ENCODE peak calls at places on chromosomes 13 and 19, in eight cellular contexts. N is Caco-2; R is left cardiac atrium; B is stimulated activated CD4-positive, alpha-beta T cell treated with anti-CD3 and anti-CD28 coated beads, Interleukin-4, amount 100 ng/mL, for 1 hour; O is ELF-1; S is ELR; Y is transverse colon; G is stimulated activated effector memory CD8-positive, alpha-beta T cell treated with anti-CD3 and anti-CD28 coated beads, Interleukin-12 subunit alpha, Interleukin-12 subunit beta, amount 100 ng/mL, for 72 hours. I is an unnamed sample.
A peak's percentile ranks its signal among the peaks of the same experiment; 100 is the strongest.

GRCh38 chr19:44059229-44059628 is 7.4 kb downstream of the ZNF223 start:
- DNase-seq in G (no peak), N (no peak), O (no peak), S (no peak), R (no peak), Y (no peak), B (no peak), I (no peak)

GRCh38 chr19:33804021-33804799 is 7.5 kb downstream of the KCTD15 start:
- DNase-seq in O (no peak), N (no peak), G (no peak), R (peak; percentile 79), B (no peak), Y (peak; percentile 94), S (no peak), I (no peak)

GRCh38 chr13:99617474-99618255 is 116.4 kb downstream of the TM9SF2 start:
- DNase-seq in G (no peak), N (peak; percentile 15), R (peak; percentile 36), Y (peak; percentile 21), B (peak; percentile 28), O (peak; percentile 67), S (peak; percentile 65), I (peak; percentile 70)

GRCh38 chr13:113584870-113585671 is 518 bp downstream of the TFDP1 start:
- DNase-seq in Y (peak; percentile 17), N (peak; percentile 55), G (peak; percentile 69), R (no peak), B (peak; percentile 34), O (no peak), S (peak; percentile 42), I (peak; percentile 51)

GRCh38 chr13:73618275-73618865 is 515.8 kb downstream of the KLF12 start:
- DNase-seq in S (no peak), Y (peak; percentile 51), O (no peak), G (no peak), R (no peak), N (peak; percentile 16), B (no peak), I (no peak)

GRCh38 chr13:44111701-44112100 is 232.0 kb downstream of the LACC1 start:
- DNase-seq in R (no peak), G (no peak), Y (no peak), N (no peak), B (no peak), S (no peak), O (no peak), I (no peak)

GRCh38 chr19:43422689-43423066 is 8.0 kb downstream of the TEX101 start:
- DNase-seq in R (no peak), N (no peak), S (no peak), G (no peak), B (no peak), Y (no peak), O (no peak), I (no peak)

GRCh38 chr19:35154535-35155406 is at the start of gene FXYD5:
- DNase-seq in R (peak; percentile 84), Y (peak; percentile 77), G (peak; percentile 78), O (peak; percentile 86), S (peak; percentile 85), B (peak; percentile 82), N (peak; percentile 47), I (peak; percentile 92)

GRCh38 chr19:47330466-47330869 is 1.5 kb upstream of the C5AR2 start:
- DNase-seq in O (no peak), G (no peak), B (no peak), N (no peak), Y (no peak), R (no peak), S (no peak), I (no peak)

GRCh38 chr13:27014406-27015359 is 156.9 kb downstream of the USP12 start:
- DNase-seq in N (no peak), Y (no peak), R (no peak), S (peak; percentile 28), G (no peak), O (no peak), B (no peak), I (peak; percentile 51)

GRCh38 chr13:87907202-87907601 is 236.0 kb downstream of the SLITRK5 start:
- DNase-seq in B (no peak), O (no peak), G (no peak), S (peak; percentile 13), Y (no peak), N (no peak), R (no peak), I (no peak)

GRCh38 chr13:114109646-114110045 is 22.8 kb downstream of the RASA3 start:
- DNase-seq in R (peak; percentile 51), S (no peak), O (peak; percentile 62), G (no peak), N (no peak), B (peak; percentile 59), Y (peak; percentile 32), I (peak; percentile 65)

GRCh38 chr19:48552406-48553322 is 692 bp downstream of the SULT2B1 start:
- DNase-seq in N (no peak), Y (no peak), B (no peak), R (no peak), O (no peak), S (peak; percentile 58), G (no peak), I (no peak)

GRCh38 chr13:44300895-44301638 is 72.6 kb upstream of the SERP2 start:
- DNase-seq in N (no peak), O (no peak), B (peak; percentile 21), S (peak; percentile 91), Y (no peak), G (peak; percentile 57), R (peak; percentile 47), I (no peak)

GRCh38 chr19:44729516-44730033 is 18.9 kb upstream of the BCL3 start:
- DNase-seq in N (no peak), G (no peak), Y (no peak), B (no peak), R (no peak), S (no peak), O (no peak), I (no peak)

GRCh38 chr19:49468746-49469447 is 5.1 kb upstream of the FLT3LG start:
- DNase-seq in S (peak; percentile 51), R (peak; percentile 91), N (peak; percentile 55), O (peak; percentile 89), Y (peak; percentile 77), G (peak; percentile 89), B (no peak), I (peak; percentile 84)

GRCh38 chr19:50203281-50204080 is at the start of gene MYH14:
- DNase-seq in R (peak; percentile 92), O (peak; percentile 94), Y (peak; percentile 93), N (peak; percentile 98), G (no peak), B (peak; percentile 20), S (no peak), I (peak; percentile 95)

GRCh38 chr13:32025730-32026129 is 5.8 kb upstream of the FRY start:
- DNase-seq in O (peak; percentile 87), Y (no peak), R (no peak), S (no peak), N (no peak), B (no peak), G (no peak), I (no peak)

GRCh38 chr13:76622336-76623045 is 263.7 kb downstream of the KCTD12 start:
- DNase-seq in G (no peak), N (no peak), B (no peak), S (no peak), Y (no peak), R (no peak), O (no peak), I (no peak)

GRCh38 chr19:13782537-13782936 is 8.3 kb downstream of the C19orf53 start:
- DNase-seq in G (no peak), R (no peak), B (no peak), S (no peak), N (no peak), O (no peak), Y (no peak), I (no peak)

GRCh38 chr19:55935206-55935605 is 3.1 kb upstream of the NLRP13 start:
- DNase-seq in G (no peak), Y (no peak), S (no peak), R (no peak), N (no peak), O (no peak), B (no peak), I (no peak)

GRCh38 chr19:45638930-45639729 is at the start of gene EML2:
- DNase-seq in O (peak; percentile 89), S (peak; percentile 49), G (peak; percentile 79), R (peak; percentile 60), B (peak; percentile 64), N (peak; percentile 78), Y (peak; percentile 80), I (peak; percentile 88)

I was measured in islet precursor cell.